ENCODE peak calls at places on chromosomes 1 and 21, in six cellular contexts. One of them, this sample, is unnamed.

GRCh38 chr1:1020000-1020404 is at the start of gene AGRN:
- DNase-seq in brain microvascular endothelial cell: no peak
- DNase-seq in upper lobe of left lung: peak
- DNase-seq in glutamatergic neuron: peak
- DNase-seq in AG04449: no peak
- DNase-seq in Calu3: peak
- DNase-seq in this sample: no peak

GRCh38 chr1:162236201-162236600 is 140.5 kb downstream of the SPATA46 start:
- DNase-seq in AG04449: no peak
- DNase-seq in glutamatergic neuron: no peak
- DNase-seq in Calu3: no peak
- DNase-seq in brain microvascular endothelial cell: no peak
- DNase-seq in upper lobe of left lung: no peak
- DNase-seq in this sample: no peak

GRCh38 chr1:19762175-19762779 is 37.4 kb downstream of the TMCO4 start:
- DNase-seq in AG04449: no peak
- DNase-seq in brain microvascular endothelial cell: peak
- DNase-seq in glutamatergic neuron: peak
- DNase-seq in Calu3: peak
- DNase-seq in upper lobe of left lung: no peak
- DNase-seq in this sample: no peak

GRCh38 chr21:42193131-42193671 is 25.7 kb upstream of the ABCG1 start:
- DNase-seq in glutamatergic neuron: no peak
- DNase-seq in upper lobe of left lung: no peak
- DNase-seq in AG04449: no peak
- DNase-seq in brain microvascular endothelial cell: peak
- DNase-seq in Calu3: no peak
- DNase-seq in this sample: no peak

GRCh38 chr1:207822124-207822601 is 70.3 kb downstream of the CD46 start:
- DNase-seq in glutamatergic neuron: no peak
- DNase-seq in Calu3: no peak
- DNase-seq in AG04449: no peak
- DNase-seq in brain microvascular endothelial cell: no peak
- DNase-seq in upper lobe of left lung: no peak
- DNase-seq in this sample: no peak

GRCh38 chr1:23421752-23422312 is 2.7 kb downstream of the TCEA3 start:
- DNase-seq in upper lobe of left lung: no peak
- DNase-seq in glutamatergic neuron: no peak
- DNase-seq in Calu3: no peak
- DNase-seq in brain microvascular endothelial cell: peak
- DNase-seq in AG04449: no peak
- DNase-seq in this sample: no peak

GRCh38 chr1:180137767-180138166 is 16.9 kb upstream of the QSOX1 start:
- DNase-seq in glutamatergic neuron: no peak
- DNase-seq in upper lobe of left lung: no peak
- DNase-seq in Calu3: no peak
- DNase-seq in AG04449: no peak
- DNase-seq in brain microvascular endothelial cell: no peak
- DNase-seq in this sample: no peak

GRCh38 chr1:236561976-236562375 is 38.2 kb downstream of the LGALS8 start:
- DNase-seq in upper lobe of left lung: no peak
- DNase-seq in brain microvascular endothelial cell: no peak
- DNase-seq in AG04449: no peak
- DNase-seq in Calu3: no peak
- DNase-seq in glutamatergic neuron: no peak
- DNase-seq in this sample: no peak

GRCh38 chr1:10936998-10937901 is 75.2 kb upstream of the TARDBP start:
- DNase-seq in Calu3: no peak
- DNase-seq in upper lobe of left lung: no peak
- DNase-seq in glutamatergic neuron: no peak
- DNase-seq in AG04449: no peak
- DNase-seq in brain microvascular endothelial cell: no peak
- DNase-seq in this sample: no peak

GRCh38 chr1:22321917-22322316 is 129.7 kb upstream of the ZBTB40 start:
- DNase-seq in upper lobe of left lung: no peak
- DNase-seq in brain microvascular endothelial cell: no peak
- DNase-seq in glutamatergic neuron: no peak
- DNase-seq in Calu3: no peak
- DNase-seq in AG04449: no peak
- DNase-seq in this sample: peak

GRCh38 chr1:172177849-172178248 is 242.6 kb upstream of the C1orf105 start:
- DNase-seq in AG04449: no peak
- DNase-seq in brain microvascular endothelial cell: no peak
- DNase-seq in glutamatergic neuron: no peak
- DNase-seq in Calu3: peak
- DNase-seq in upper lobe of left lung: no peak
- DNase-seq in this sample: no peak

GRCh38 chr1:180920702-180921101 is 8.0 kb downstream of the KIAA1614 start:
- DNase-seq in AG04449: no peak
- DNase-seq in upper lobe of left lung: no peak
- DNase-seq in brain microvascular endothelial cell: no peak
- DNase-seq in glutamatergic neuron: no peak
- DNase-seq in Calu3: no peak
- DNase-seq in this sample: no peak

GRCh38 chr21:26064506-26064905 is 106.1 kb downstream of the APP start:
- DNase-seq in upper lobe of left lung: no peak
- DNase-seq in brain microvascular endothelial cell: no peak
- DNase-seq in glutamatergic neuron: no peak
- DNase-seq in AG04449: no peak
- DNase-seq in Calu3: no peak
- DNase-seq in this sample: no peak

GRCh38 chr1:3545363-3546047 is 65.8 kb downstream of the MEGF6 start:
- DNase-seq in glutamatergic neuron: peak
- DNase-seq in Calu3: no peak
- DNase-seq in brain microvascular endothelial cell: no peak
- DNase-seq in AG04449: no peak
- DNase-seq in upper lobe of left lung: no peak
- DNase-seq in this sample: no peak

GRCh38 chr1:181128592-181129497 is 40.3 kb downstream of the IER5 start:
- DNase-seq in glutamatergic neuron: peak
- DNase-seq in AG04449: no peak
- DNase-seq in brain microvascular endothelial cell: no peak
- DNase-seq in upper lobe of left lung: peak
- DNase-seq in Calu3: no peak
- DNase-seq in this sample: no peak

GRCh38 chr1:160752926-160753325 is 13.9 kb downstream of the SLAMF7 start:
- DNase-seq in upper lobe of left lung: no peak
- DNase-seq in glutamatergic neuron: no peak
- DNase-seq in Calu3: no peak
- DNase-seq in brain microvascular endothelial cell: no peak
- DNase-seq in AG04449: no peak
- DNase-seq in this sample: no peak

GRCh38 chr21:31338892-31339368 is 5.1 kb downstream of the TIAM1 start:
- DNase-seq in glutamatergic neuron: no peak
- DNase-seq in Calu3: no peak
- DNase-seq in AG04449: no peak
- DNase-seq in brain microvascular endothelial cell: no peak
- DNase-seq in upper lobe of left lung: no peak
- DNase-seq in this sample: no peak

GRCh38 chr1:33150522-33150921 is 31.3 kb downstream of the TRIM62 start:
- DNase-seq in brain microvascular endothelial cell: no peak
- DNase-seq in Calu3: no peak
- DNase-seq in AG04449: no peak
- DNase-seq in glutamatergic neuron: no peak
- DNase-seq in upper lobe of left lung: no peak
- DNase-seq in this sample: no peak

GRCh38 chr1:85607913-85608250 is 27.3 kb downstream of the CCN1 start:
- DNase-seq in upper lobe of left lung: no peak
- DNase-seq in Calu3: no peak
- DNase-seq in glutamatergic neuron: no peak
- DNase-seq in AG04449: no peak
- DNase-seq in brain microvascular endothelial cell: no peak
- DNase-seq in this sample: no peak

GRCh38 chr21:25806053-25806452 is 71.3 kb downstream of the GABPA start:
- DNase-seq in brain microvascular endothelial cell: no peak
- DNase-seq in upper lobe of left lung: no peak
- DNase-seq in glutamatergic neuron: no peak
- DNase-seq in AG04449: no peak
- DNase-seq in Calu3: no peak
- DNase-seq in this sample: no peak

GRCh38 chr1:156881663-156882062 is 11.9 kb upstream of the PEAR1 start:
- DNase-seq in AG04449: no peak
- DNase-seq in glutamatergic neuron: no peak
- DNase-seq in brain microvascular endothelial cell: no peak
- DNase-seq in Calu3: no peak
- DNase-seq in upper lobe of left lung: no peak
- DNase-seq in this sample: no peak

DNA sequence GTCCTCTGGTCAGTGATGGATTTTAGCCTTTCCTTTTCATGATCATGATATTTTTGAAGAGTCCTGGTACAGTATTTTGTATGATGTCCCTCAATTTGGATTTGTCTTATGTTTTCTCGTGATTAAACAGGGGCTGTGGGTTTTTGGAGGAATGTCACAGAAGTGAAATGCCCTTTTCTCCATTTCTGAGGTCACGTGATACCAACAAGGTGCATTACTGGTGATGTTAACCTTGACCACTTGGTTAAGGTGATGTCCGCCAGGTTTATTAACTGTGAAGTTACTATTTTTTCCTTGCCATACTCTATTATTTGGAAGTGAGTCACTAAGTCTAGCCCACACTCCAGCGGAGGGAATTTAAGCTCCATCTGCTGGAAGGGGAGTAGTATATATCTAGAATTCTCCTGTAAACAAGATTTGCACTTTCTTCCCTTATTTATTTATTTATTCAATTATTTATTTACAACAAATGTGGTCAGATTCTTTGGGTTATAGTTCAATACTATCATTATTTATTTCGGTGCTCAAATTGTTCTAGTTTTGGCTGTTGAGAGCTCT is 123.4 kb downstream of the HIVEP3 start:
- DNase-seq in AG04449: no peak
- DNase-seq in upper lobe of left lung: no peak
- DNase-seq in glutamatergic neuron: no peak
- DNase-seq in Calu3: peak
- DNase-seq in brain microvascular endothelial cell: peak
- DNase-seq in this sample: no peak
- TF ChIP-seq CTCF in AG04449: peak
- TF ChIP-seq CTCF in upper lobe of left lung: no peak
- TF ChIP-seq CTCF in glutamatergic neuron: no peak
- TF ChIP-seq CTCF in Calu3: peak
- TF ChIP-seq CTCF in brain microvascular endothelial cell: peak
- TF ChIP-seq CTCF in this sample: peak

GRCh38 chr1:24635195-24635843 is 7.8 kb upstream of the SRRM1 start:
- DNase-seq in upper lobe of left lung: no peak
- DNase-seq in brain microvascular endothelial cell: peak
- DNase-seq in Calu3: no peak
- DNase-seq in AG04449: peak
- DNase-seq in glutamatergic neuron: no peak
- DNase-seq in this sample: no peak
- TF ChIP-seq CTCF in upper lobe of left lung: peak
- TF ChIP-seq CTCF in brain microvascular endothelial cell: peak
- TF ChIP-seq CTCF in Calu3: no peak
- TF ChIP-seq CTCF in AG04449: peak
- TF ChIP-seq CTCF in glutamatergic neuron: no peak
- TF ChIP-seq CTCF in this sample: peak

GRCh38 chr1:27097484-27097917 is 57.4 kb downstream of the SLC9A1 start:
- DNase-seq in upper lobe of left lung: peak
- DNase-seq in Calu3: peak
- DNase-seq in AG04449: peak
- DNase-seq in brain microvascular endothelial cell: peak
- DNase-seq in glutamatergic neuron: peak
- DNase-seq in this sample: peak

GRCh38 chr1:27100797-27101491 is 54.0 kb downstream of the SLC9A1 start:
- DNase-seq in Calu3: no peak
- DNase-seq in brain microvascular endothelial cell: no peak
- DNase-seq in upper lobe of left lung: no peak
- DNase-seq in glutamatergic neuron: no peak
- DNase-seq in AG04449: no peak
- DNase-seq in this sample: no peak

GRCh38 chr1:27099904-27100796 is 54.8 kb downstream of the SLC9A1 start:
- DNase-seq in AG04449: no peak
- DNase-seq in Calu3: no peak
- DNase-seq in upper lobe of left lung: no peak
- DNase-seq in glutamatergic neuron: peak
- DNase-seq in brain microvascular endothelial cell: no peak
- DNase-seq in this sample: no peak

GRCh38 chr1:27098447-27099153 is 56.3 kb downstream of the SLC9A1 start:
- DNase-seq in AG04449: no peak
- DNase-seq in Calu3: no peak
- DNase-seq in brain microvascular endothelial cell: no peak
- DNase-seq in glutamatergic neuron: no peak
- DNase-seq in upper lobe of left lung: no peak
- DNase-seq in this sample: no peak

DNA sequence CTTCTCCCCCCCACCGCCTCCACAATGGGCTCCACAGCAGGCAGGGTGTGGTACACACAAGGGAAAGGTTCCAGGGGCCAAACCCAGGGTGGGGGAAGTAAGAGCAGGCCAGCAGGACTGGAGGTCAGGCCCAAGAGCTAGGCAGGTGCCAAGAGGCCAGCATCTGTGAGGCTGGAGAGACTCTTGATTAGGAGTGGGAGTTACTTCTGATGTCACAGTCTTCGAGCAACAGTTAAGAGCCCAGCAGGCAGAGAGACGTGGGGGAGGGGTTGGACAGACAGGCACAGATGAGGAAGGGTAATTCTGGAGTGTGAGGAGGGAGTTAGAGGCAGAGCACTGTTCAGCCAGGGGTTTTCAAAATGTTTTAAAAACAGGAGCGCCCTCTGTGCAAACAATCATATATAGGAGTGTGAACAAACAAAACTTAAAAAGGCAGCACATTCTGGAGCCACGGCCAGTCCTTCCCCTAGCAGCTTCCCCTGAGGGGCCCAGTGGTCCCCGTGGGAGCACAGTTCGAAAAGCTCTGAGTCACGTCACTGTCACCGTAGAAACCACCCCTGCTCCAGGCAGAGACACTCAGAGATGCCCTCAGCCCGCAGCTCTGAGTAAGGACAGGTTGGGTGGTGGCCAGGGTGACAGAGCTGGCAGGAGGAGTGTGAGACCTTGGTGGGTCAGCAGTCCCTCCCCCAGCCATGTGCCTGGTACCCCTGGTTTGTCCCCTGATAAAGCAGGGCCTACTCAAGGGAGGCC is 55.6 kb downstream of the SLC9A1 start:
- DNase-seq in brain microvascular endothelial cell: peak
- DNase-seq in upper lobe of left lung: no peak
- DNase-seq in Calu3: no peak
- DNase-seq in glutamatergic neuron: peak
- DNase-seq in AG04449: peak
- DNase-seq in this sample: no peak
- TF ChIP-seq CTCF in brain microvascular endothelial cell: no peak
- TF ChIP-seq CTCF in upper lobe of left lung: no peak
- TF ChIP-seq CTCF in Calu3: no peak
- TF ChIP-seq CTCF in glutamatergic neuron: no peak
- TF ChIP-seq CTCF in AG04449: no peak
- TF ChIP-seq CTCF in this sample: no peak

DNA sequence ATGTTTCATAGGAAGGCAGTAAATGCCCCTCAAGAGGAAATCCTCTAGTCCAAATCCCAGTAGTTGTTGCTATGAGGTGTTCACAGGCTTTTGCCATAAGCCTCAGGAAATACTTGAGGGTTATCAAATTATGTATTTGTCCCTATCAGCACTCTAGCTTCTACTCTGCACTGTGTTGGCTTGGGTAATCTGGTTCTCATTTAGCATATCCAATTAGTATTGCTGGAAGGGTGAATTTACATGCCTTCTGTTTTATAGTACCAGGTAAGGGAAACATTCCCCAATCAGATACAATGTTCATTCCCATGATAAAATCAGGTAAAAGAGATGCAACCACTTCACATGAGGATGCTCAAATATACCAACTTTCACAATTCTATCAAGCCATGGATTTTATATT is 211.2 kb downstream of the S1PR1 start:
- DNase-seq in brain microvascular endothelial cell: no peak
- DNase-seq in glutamatergic neuron: no peak
- DNase-seq in upper lobe of left lung: no peak
- DNase-seq in Calu3: no peak
- DNase-seq in AG04449: no peak
- DNase-seq in this sample: no peak
- TF ChIP-seq CTCF in brain microvascular endothelial cell: no peak
- TF ChIP-seq CTCF in glutamatergic neuron: no peak
- TF ChIP-seq CTCF in upper lobe of left lung: no peak
- TF ChIP-seq CTCF in Calu3: no peak
- TF ChIP-seq CTCF in AG04449: no peak
- TF ChIP-seq CTCF in this sample: no peak

This sample was measured in type B pancreatic cell.